ENCODE peak calls at places on chromosomes 16 and 17, in seven cellular contexts. A, X, R, C, S, O and G are unnamed samples.

GRCh38 chr16:72637306-72637705 is 410.6 kb downstream of the ZFHX3 start:
- DNase-seq in A (no peak), X (no peak), R (no peak), C (peak), S (no peak), O (no peak), G (peak)

GRCh38 chr16:75236232-75236631 is 15.2 kb downstream of the BCAR1 start:
- DNase-seq in A (no peak), X (peak), R (peak), C (no peak), S (no peak), O (no peak), G (no peak)

GRCh38 chr17:75639327-75639726 is 6.1 kb downstream of the SMIM5 start:
- DNase-seq in A (no peak), X (peak), R (no peak), C (no peak), S (no peak), O (no peak), G (no peak)

GRCh38 chr17:77100009-77100408 is 40.8 kb upstream of the SEC14L1 start:
- DNase-seq in A (no peak), X (peak), R (peak), C (no peak), S (peak), O (no peak), G (no peak)

GRCh38 chr17:55426851-55427586 is 5.4 kb upstream of the MMD start:
- DNase-seq in A (no peak), X (no peak), R (no peak), C (peak), S (no peak), O (no peak), G (no peak)

GRCh38 chr16:49652441-49653175 is 203.3 kb downstream of the ZNF423 start:
- DNase-seq in A (no peak), X (no peak), R (peak), C (no peak), S (peak), O (no peak), G (peak)

GRCh38 chr16:72149676-72150464 is 22.1 kb downstream of the PMFBP1 start:
- DNase-seq in A (no peak), X (no peak), R (no peak), C (no peak), S (no peak), O (no peak), G (no peak)

GRCh38 chr17:32882734-32883133 is 5.8 kb upstream of the MYO1D start:
- DNase-seq in A (no peak), X (no peak), R (no peak), C (peak), S (no peak), O (no peak), G (no peak)

GRCh38 chr17:54785643-54786258 is 114.9 kb upstream of the TOM1L1 start:
- DNase-seq in A (no peak), X (no peak), R (no peak), C (no peak), S (no peak), O (no peak), G (no peak)

GRCh38 chr16:15398618-15399316 is 3.2 kb downstream of the MPV17L start:
- DNase-seq in A (no peak), X (no peak), R (no peak), C (no peak), S (no peak), O (no peak), G (no peak)

GRCh38 chr17:38706625-38707298 is 1.7 kb downstream of the MLLT6 start:
- DNase-seq in A (no peak), X (no peak), R (no peak), C (peak), S (no peak), O (no peak), G (no peak)

GRCh38 chr16:56640076-56640475 is 1.6 kb downstream of the MT1A start:
- DNase-seq in A (no peak), X (no peak), R (no peak), C (no peak), S (no peak), O (no peak), G (no peak)

GRCh38 chr17:1958134-1958881 is 66.8 kb downstream of the RTN4RL1 start:
- DNase-seq in A (no peak), X (no peak), R (no peak), C (no peak), S (no peak), O (no peak), G (no peak)

GRCh38 chr17:70159980-70160379 is 9.4 kb upstream of the KCNJ2 start:
- DNase-seq in A (no peak), X (no peak), R (no peak), C (peak), S (no peak), O (no peak), G (no peak)

GRCh38 chr17:9484789-9485188 is 90.8 kb downstream of the STX8 start:
- DNase-seq in A (no peak), X (no peak), R (no peak), C (no peak), S (no peak), O (no peak), G (no peak)

GRCh38 chr17:21282231-21282630 is 2.3 kb upstream of the MAP2K3 start:
- DNase-seq in A (no peak), X (no peak), R (peak), C (peak), S (no peak), O (peak), G (peak)

GRCh38 chr16:17301593-17302135 is 169.1 kb downstream of the XYLT1 start:
- DNase-seq in A (no peak), X (no peak), R (no peak), C (no peak), S (no peak), O (no peak), G (no peak)

GRCh38 chr17:28760987-28761562 is 17.3 kb downstream of the TRAF4 start:
- DNase-seq in A (no peak), X (peak), R (peak), C (peak), S (no peak), O (no peak), G (peak)

GRCh38 chr16:75319513-75320401 is 68.3 kb upstream of the BCAR1 start:
- DNase-seq in A (no peak), X (no peak), R (no peak), C (peak), S (no peak), O (no peak), G (peak)

GRCh38 chr17:81417049-81417878 is 22.0 kb downstream of the BAHCC1 start:
- DNase-seq in A (no peak), X (no peak), R (peak), C (no peak), S (no peak), O (no peak), G (no peak)

GRCh38 chr16:13168091-13168572 is 266.7 kb downstream of the SHISA9 start:
- DNase-seq in A (no peak), X (no peak), R (no peak), C (peak), S (no peak), O (no peak), G (no peak)

GRCh38 chr16:50942143-50942542 is 200.3 kb downstream of the CYLD start:
- DNase-seq in A (no peak), X (no peak), R (no peak), C (no peak), S (no peak), O (no peak), G (no peak)

GRCh38 chr16:30926937-30927788 is 3.8 kb downstream of the FBXL19 start:
- DNase-seq in A (no peak), X (no peak), R (no peak), C (no peak), S (no peak), O (no peak), G (no peak)

GRCh38 chr17:15999974-16000827 is 577 bp downstream of the TTC19 start:
- DNase-seq in A (no peak), X (no peak), R (peak), C (peak), S (no peak), O (no peak), G (peak)

GRCh38 chr17:77453613-77454559 is 313.1 kb downstream of the SEC14L1 start:
- DNase-seq in A (peak), X (no peak), R (no peak), C (peak), S (no peak), O (no peak), G (no peak)

GRCh38 chr17:49975531-49975930 is 6.5 kb downstream of the DLX4 start:
- DNase-seq in A (no peak), X (no peak), R (no peak), C (no peak), S (no peak), O (no peak), G (no peak)

GRCh38 chr17:42118545-42118944 is 2.6 kb downstream of the KAT2A start:
- DNase-seq in A (no peak), X (no peak), R (no peak), C (peak), S (no peak), O (peak), G (no peak)

GRCh38 chr17:77325826-77326581 is 185.2 kb downstream of the SEC14L1 start:
- DNase-seq in A (peak), X (peak), R (peak), C (no peak), S (peak), O (no peak), G (no peak)

GRCh38 chr16:89330177-89330856 is 112.8 kb downstream of the ZNF778 start:
- DNase-seq in A (peak), X (peak), R (no peak), C (peak), S (no peak), O (peak), G (peak)

GRCh38 chr16:68446941-68447675 is 1.2 kb downstream of the SMPD3 start:
- DNase-seq in A (no peak), X (no peak), R (no peak), C (no peak), S (no peak), O (no peak), G (no peak)

GRCh38 chr17:77617516-77617915 is 341.0 kb upstream of the TNRC6C start:
- DNase-seq in A (no peak), X (peak), R (no peak), C (no peak), S (no peak), O (no peak), G (no peak)

GRCh38 chr17:59853168-59853918 is 39.4 kb downstream of the TUBD1 start:
- DNase-seq in A (peak), X (no peak), R (peak), C (peak), S (no peak), O (no peak), G (peak)

GRCh38 chr17:82244413-82245140 is 15.7 kb downstream of the SLC16A3 start:
- DNase-seq in A (no peak), X (no peak), R (no peak), C (no peak), S (no peak), O (no peak), G (no peak)

GRCh38 chr17:50267074-50267841 is 7.0 kb upstream of the TMEM92 start:
- DNase-seq in A (no peak), X (peak), R (peak), C (no peak), S (no peak), O (no peak), G (no peak)

GRCh38 chr16:85697441-85697840 is 8.7 kb upstream of the GINS2 start:
- DNase-seq in A (no peak), X (no peak), R (no peak), C (no peak), S (no peak), O (no peak), G (no peak)

GRCh38 chr16:85698459-85699223 is 9.9 kb upstream of the GINS2 start:
- DNase-seq in A (no peak), X (no peak), R (no peak), C (no peak), S (no peak), O (no peak), G (no peak)

GRCh38 chr16:85696761-85697160 is 8.0 kb upstream of the GINS2 start:
- DNase-seq in A (no peak), X (no peak), R (no peak), C (no peak), S (no peak), O (no peak), G (no peak)

GRCh38 chr16:85699628-85700027 is 10.9 kb upstream of the GINS2 start:
- DNase-seq in A (no peak), X (no peak), R (no peak), C (no peak), S (no peak), O (no peak), G (peak)

GRCh38 chr16:85699224-85699558 is 10.4 kb upstream of the GINS2 start:
- DNase-seq in A (no peak), X (no peak), R (no peak), C (no peak), S (no peak), O (no peak), G (no peak)
- TF ChIP-seq CTCF in A (no peak), X (no peak), R (no peak), C (no peak), S (no peak), O (no peak), G (peak)

GRCh38 chr17:27559506-27559931 is 71.5 kb upstream of the LGALS9 start:
- DNase-seq in A (no peak), X (no peak), R (peak), C (no peak), S (no peak), O (no peak), G (peak)

GRCh38 chr17:27558842-27559505 is 72.0 kb upstream of the LGALS9 start:
- DNase-seq in A (peak), X (no peak), R (no peak), C (no peak), S (no peak), O (no peak), G (no peak)

GRCh38 chr17:27559996-27560481 is 70.9 kb upstream of the LGALS9 start:
- DNase-seq in A (no peak), X (no peak), R (peak), C (peak), S (peak), O (no peak), G (peak)

GRCh38 chr17:27562777-27563455 is 68.1 kb upstream of the LGALS9 start:
- DNase-seq in A (no peak), X (no peak), R (no peak), C (no peak), S (no peak), O (no peak), G (peak)

GRCh38 chr17:27560668-27561067 is 70.3 kb upstream of the LGALS9 start:
- DNase-seq in A (no peak), X (no peak), R (no peak), C (no peak), S (no peak), O (no peak), G (no peak)
- H3K4me3 ChIP-seq in A (no peak), X (peak), R (no peak), C (no peak), S (no peak), O (no peak), G (peak)

DNA sequence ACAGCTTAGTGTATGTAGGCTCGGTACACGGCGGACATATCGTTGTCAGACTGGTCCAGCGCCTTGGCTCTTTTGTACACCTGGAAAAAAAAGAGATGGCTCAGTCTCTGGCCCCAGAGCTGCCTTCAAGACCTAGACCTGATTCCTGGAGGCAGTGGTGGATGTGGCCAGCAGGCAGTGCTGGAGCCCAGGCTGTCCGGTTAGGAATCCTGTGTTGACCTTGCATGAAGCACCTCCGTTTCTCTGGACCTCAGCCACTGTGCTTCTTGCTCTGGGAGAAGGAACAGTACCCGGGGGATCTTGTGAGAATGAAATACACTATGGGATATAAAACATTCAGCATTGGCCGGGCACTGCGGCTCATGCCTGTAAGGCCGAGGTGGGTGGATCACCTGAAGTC is 2.8 kb upstream of the ROGDI start:
- DNase-seq in A (no peak), X (no peak), R (no peak), C (no peak), S (no peak), O (no peak), G (no peak)
- TF ChIP-seq CTCF in A (no peak), X (no peak), R (no peak), C (no peak), S (no peak), O (no peak), G (no peak)

DNA sequence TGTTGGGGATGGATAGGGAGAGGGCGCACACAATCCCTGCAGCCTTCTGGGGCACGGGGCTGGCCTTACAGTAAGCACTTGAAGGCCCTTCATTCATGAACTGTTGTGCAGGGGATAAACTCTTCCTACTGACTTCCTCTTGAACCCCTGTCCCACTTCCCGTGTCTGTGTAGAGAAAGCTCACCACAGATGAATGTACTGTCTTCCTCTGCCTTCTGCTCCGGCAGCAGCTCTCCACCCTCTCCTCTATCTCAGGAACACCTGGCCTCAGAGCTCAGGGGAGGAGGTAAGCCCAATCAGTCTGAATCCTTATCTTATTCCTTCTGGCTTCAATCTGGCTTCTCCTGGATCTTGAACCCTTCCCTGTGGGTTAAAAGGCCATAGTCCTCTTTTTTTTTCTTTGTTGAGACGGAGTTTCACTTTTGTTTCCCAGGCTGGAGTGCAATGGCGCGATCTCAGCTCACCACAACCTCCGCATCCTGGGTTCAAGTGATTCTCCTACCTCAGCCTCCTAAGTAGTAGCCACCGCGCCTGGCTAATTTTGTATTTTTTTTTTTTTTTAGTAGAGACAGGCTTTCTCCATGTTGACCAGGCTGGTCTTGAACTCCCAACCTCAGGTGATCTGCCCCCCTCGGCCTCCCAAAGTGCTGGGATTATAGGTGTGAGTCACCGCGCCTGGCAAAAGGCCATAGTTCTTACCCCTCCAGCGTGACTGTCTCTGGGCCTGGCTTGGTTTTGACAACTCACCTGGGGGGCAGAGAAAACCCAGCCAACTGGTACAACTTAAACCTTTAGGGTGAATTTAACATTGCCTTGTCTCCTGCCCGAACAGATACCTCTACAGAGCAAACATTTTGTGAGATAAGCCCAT is 7.2 kb upstream of the SLC52A1 start:
- DNase-seq in A (no peak), X (no peak), R (no peak), C (no peak), S (no peak), O (no peak), G (no peak)
- H3K4me3 ChIP-seq in A (peak), X (no peak), R (no peak), C (no peak), S (no peak), O (no peak), G (no peak)

GRCh38 chr16:710500-711075 is 4.3 kb upstream of the METRN start:
- DNase-seq in A (no peak), X (no peak), R (no peak), C (no peak), S (no peak), O (no peak), G (no peak)

GRCh38 chr16:708959-709358 is 3.4 kb upstream of the FBXL16 start:
- DNase-seq in A (no peak), X (no peak), R (no peak), C (no peak), S (no peak), O (no peak), G (no peak)

GRCh38 chr16:711084-711483 is 3.8 kb upstream of the METRN start:
- DNase-seq in A (no peak), X (no peak), R (no peak), C (no peak), S (no peak), O (no peak), G (no peak)

GRCh38 chr16:708019-708418 is 2.4 kb upstream of the FBXL16 start:
- DNase-seq in A (no peak), X (no peak), R (no peak), C (no peak), S (no peak), O (no peak), G (no peak)

GRCh38 chr16:709651-710499 is 4.3 kb upstream of the FBXL16 start:
- DNase-seq in A (no peak), X (no peak), R (no peak), C (no peak), S (no peak), O (no peak), G (peak)
- TF ChIP-seq CTCF in A (no peak), X (no peak), R (no peak), C (no peak), S (no peak), O (no peak), G (no peak)

GRCh38 chr17:183021-183420 is 1.6 kb upstream of the DOC2B start:
- DNase-seq in A (no peak), X (no peak), R (no peak), C (no peak), S (no peak), O (no peak), G (no peak)

GRCh38 chr17:179721-180379 is 1.6 kb downstream of the DOC2B start:
- DNase-seq in A (no peak), X (no peak), R (no peak), C (no peak), S (no peak), O (no peak), G (no peak)

GRCh38 chr17:180380-181212 is 854 bp downstream of the DOC2B start:
- DNase-seq in A (no peak), X (no peak), R (no peak), C (no peak), S (no peak), O (no peak), G (no peak)

GRCh38 chr17:181213-182163 is at the start of gene DOC2B:
- DNase-seq in A (no peak), X (peak), R (no peak), C (peak), S (no peak), O (peak), G (no peak)

DNA sequence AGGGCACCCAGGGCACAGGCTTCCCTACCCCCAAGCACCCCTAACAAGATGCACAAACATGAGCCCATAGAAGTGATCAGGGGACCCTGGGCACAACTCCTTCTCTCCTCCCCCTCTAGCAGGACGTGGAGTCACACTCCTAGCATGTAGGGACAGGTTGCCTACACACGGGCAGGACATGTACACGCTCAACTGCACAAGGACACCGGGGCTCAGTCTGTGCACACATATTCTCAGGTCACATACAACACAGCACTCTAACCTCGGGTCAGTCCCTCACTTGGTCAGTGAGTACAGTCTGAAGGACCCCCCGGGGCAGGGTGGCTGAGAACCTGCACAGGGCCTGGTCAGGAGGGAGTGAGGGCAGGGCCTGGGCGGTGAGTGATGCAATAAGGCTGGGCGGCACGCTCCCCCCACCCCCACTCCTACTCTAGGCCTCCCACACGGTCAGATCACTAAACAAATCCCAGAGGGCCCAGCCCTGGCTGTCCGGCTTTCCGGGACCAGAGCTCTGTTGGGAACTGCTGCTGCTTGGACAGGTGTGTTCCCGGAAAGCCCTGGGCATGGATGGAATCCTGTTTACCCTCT is 808 bp upstream of the DOC2B start:
- DNase-seq in A (no peak), X (peak), R (no peak), C (no peak), S (no peak), O (no peak), G (no peak)
- H3K4me3 ChIP-seq in A (no peak), X (peak), R (no peak), C (no peak), S (no peak), O (peak), G (no peak)

GRCh38 chr17:65231662-65232335 is 94.6 kb downstream of the RGS9 start:
- DNase-seq in A (peak), X (peak), R (no peak), C (peak), S (no peak), O (peak), G (peak)
- TF ChIP-seq CTCF in A (peak), X (peak), R (peak), C (peak), S (peak), O (peak), G (peak)